ENCODE peak calls at places on chromosomes 3 and 15, in ten cellular contexts. S is HS-27A; T is effector memory CD4-positive, alpha-beta T cell; Z is activated B cell treated with CpG ODN at 0.5 μM for 24 hours; K is bronchial epithelial cell; D is CD4-positive, alpha-beta T cell; A is B cell; V is occipital lobe; G is A172; X is stimulated activated CD4-positive, alpha-beta T cell treated with anti-CD3 and anti-CD28 coated beads, Interleukin-15, amount 100 ng/mL, for 1 hour. I is an unnamed sample.
A peak's percentile ranks its signal among the peaks of the same experiment; 100 is the strongest.

GRCh38 chr3:99774467-99774866 is 43.2 kb upstream of the CMSS1 start:
- DNase-seq in S (peak; percentile 71), T (no peak), Z (no peak), K (peak; percentile 95), D (no peak), A (no peak), V (no peak), G (peak; percentile 67), X (no peak), I (no peak)

GRCh38 chr3:82087958-82088357 is 326.5 kb upstream of the GBE1 start:
- DNase-seq in S (peak; percentile 79), T (no peak), Z (no peak), K (peak; percentile 94), D (no peak), A (no peak), V (no peak), G (peak; percentile 43), X (no peak), I (no peak)

GRCh38 chr3:354433-354832 is 157.9 kb downstream of the CHL1 start:
- DNase-seq in S (no peak), T (no peak), Z (no peak), K (peak; percentile 62), D (no peak), A (no peak), V (peak; percentile 28), G (peak; percentile 48), X (no peak), I (no peak)

GRCh38 chr3:159045279-159045678 is 243.4 kb downstream of the MFSD1 start:
- DNase-seq in S (no peak), T (no peak), Z (no peak), K (no peak), D (no peak), A (no peak), V (no peak), G (no peak), X (no peak), I (no peak)

GRCh38 chr3:192409203-192409837 is 318.0 kb downstream of the FGF12 start:
- DNase-seq in S (no peak), T (no peak), Z (no peak), K (no peak), D (no peak), A (no peak), V (peak; percentile 57), G (peak; percentile 53), X (no peak), I (no peak)

GRCh38 chr15:89167267-89168176 is 53.9 kb downstream of the RLBP1 start:
- DNase-seq in S (peak; percentile 78), T (no peak), Z (no peak), K (peak; percentile 95), D (no peak), A (no peak), V (peak; percentile 37), G (peak; percentile 87), X (peak; percentile 51), I (no peak)

GRCh38 chr3:127764301-127764700 is 58.0 kb downstream of the MGLL start:
- DNase-seq in S (no peak), T (no peak), Z (no peak), K (no peak), D (no peak), A (no peak), V (no peak), G (no peak), X (no peak), I (no peak)

GRCh38 chr3:177451277-177451880 is 254.1 kb upstream of the TBL1XR1 start:
- DNase-seq in S (no peak), T (no peak), Z (no peak), K (no peak), D (no peak), A (no peak), V (no peak), G (peak; percentile 46), X (no peak), I (no peak)

GRCh38 chr3:172562881-172563835 is 39.9 kb upstream of the TNFSF10 start:
- DNase-seq in S (no peak), T (no peak), Z (no peak), K (peak; percentile 95), D (no peak), A (no peak), V (no peak), G (peak; percentile 87), X (no peak), I (no peak)

GRCh38 chr3:124453221-124453620 is 277.0 kb upstream of the UMPS start:
- DNase-seq in S (no peak), T (no peak), Z (no peak), K (no peak), D (no peak), A (no peak), V (no peak), G (no peak), X (no peak), I (no peak)

GRCh38 chr15:73965094-73965729 is 26.9 kb downstream of the STOML1 start:
- DNase-seq in S (no peak), T (no peak), Z (no peak), K (no peak), D (no peak), A (peak; percentile 32), V (no peak), G (no peak), X (peak; percentile 38), I (no peak)

GRCh38 chr15:51802593-51802992 is 26.9 kb upstream of the TMOD3 start:
- DNase-seq in S (no peak), T (no peak), Z (no peak), K (no peak), D (no peak), A (no peak), V (no peak), G (no peak), X (no peak), I (no peak)

GRCh38 chr15:40161693-40162401 is 978 bp downstream of the BUB1B start:
- DNase-seq in S (no peak), T (no peak), Z (no peak), K (no peak), D (no peak), A (no peak), V (no peak), G (no peak), X (no peak), I (no peak)

GRCh38 chr3:41251593-41251992 is 52.3 kb downstream of the CTNNB1 start:
- DNase-seq in S (no peak), T (no peak), Z (no peak), K (no peak), D (no peak), A (no peak), V (no peak), G (no peak), X (no peak), I (no peak)

GRCh38 chr15:99442268-99442897 is 123.4 kb upstream of the MEF2A start:
- DNase-seq in S (peak; percentile 81), T (no peak), Z (peak; percentile 14), K (peak; percentile 76), D (no peak), A (peak; percentile 21), V (no peak), G (peak; percentile 61), X (no peak), I (no peak)

GRCh38 chr3:54822206-54822605 is 105.7 kb downstream of the LRTM1 start:
- DNase-seq in S (no peak), T (no peak), Z (no peak), K (peak; percentile 78), D (no peak), A (no peak), V (peak; percentile 21), G (peak; percentile 27), X (no peak), I (no peak)

GRCh38 chr3:111904376-111905241 is 45.5 kb downstream of the PHLDB2 start:
- DNase-seq in S (peak; percentile 80), T (no peak), Z (no peak), K (peak; percentile 99), D (no peak), A (no peak), V (no peak), G (peak; percentile 97), X (no peak), I (no peak)

GRCh38 chr15:84910928-84911623 is 26.6 kb downstream of the SLC28A1 start:
- DNase-seq in S (no peak), T (no peak), Z (no peak), K (no peak), D (no peak), A (no peak), V (no peak), G (no peak), X (no peak), I (no peak)

GRCh38 chr15:97840501-97840900 is 120.0 kb upstream of the ARRDC4 start:
- DNase-seq in S (no peak), T (no peak), Z (no peak), K (no peak), D (no peak), A (no peak), V (no peak), G (no peak), X (no peak), I (no peak)